ENCODE peak calls at places on chromosome 3, in nine cellular contexts. O is CD8-positive, alpha-beta T cell; C is GM12878; M is breast epithelium; Y is GM13976; E is psoas muscle; Z is stomach; X is astrocyte; N is suprapubic skin. P is an unnamed sample.

GRCh38 chr3:185983495-185984141 is 45.8 kb upstream of the TRA2B start:
- DNase-seq in C (no peak), M (peak; percentile 61), X (peak; percentile 15), Z (peak; percentile 79), Y (peak; percentile 78), O (peak; percentile 14), N (peak; percentile 74), E (peak; percentile 39), P (peak; percentile 77)

GRCh38 chr3:128180913-128181312 is 27.6 kb downstream of the EEFSEC start:
- DNase-seq in O (no peak), X (no peak), N (no peak), Y (no peak), Z (no peak), M (no peak), E (no peak), C (no peak), P (no peak)

GRCh38 chr3:52153389-52154096 is 680 bp downstream of the POC1A start:
- DNase-seq in M (no peak), C (no peak), O (no peak), Z (no peak), X (no peak), Y (no peak), E (peak; percentile 25), N (peak; percentile 68), P (no peak)

GRCh38 chr3:141336672-141337522 is 31.4 kb upstream of the ZBTB38 start:
- DNase-seq in X (peak; percentile 89), C (peak; percentile 95), O (no peak), N (no peak), Y (peak; percentile 76), M (no peak), Z (no peak), E (no peak), P (no peak)

GRCh38 chr3:134372405-134373277 is 1.6 kb downstream of the AMOTL2 start:
- DNase-seq in E (no peak), Z (no peak), O (no peak), N (no peak), C (no peak), M (no peak), X (no peak), Y (no peak), P (no peak)

GRCh38 chr3:122977645-122978466 is 49.7 kb downstream of the SEMA5B start:
- DNase-seq in C (no peak), M (no peak), Z (no peak), O (no peak), Y (no peak), X (peak; percentile 84), E (no peak), N (no peak), P (no peak)

GRCh38 chr3:100630664-100631063 is 21.3 kb downstream of the ADGRG7 start:
- DNase-seq in O (no peak), E (no peak), Y (no peak), N (no peak), M (no peak), Z (no peak), X (no peak), C (no peak), P (no peak)

GRCh38 chr3:60079076-60079475 is 1029.3 kb upstream of the CFAP20DC start:
- DNase-seq in M (no peak), Y (peak; percentile 9), O (no peak), N (no peak), X (no peak), C (no peak), E (no peak), Z (no peak), P (no peak)

GRCh38 chr3:28348286-28348636 is 260 bp upstream of the ZCWPW2 start:
- DNase-seq in E (peak; percentile 95), C (no peak), Z (no peak), M (no peak), X (no peak), N (peak; percentile 97), Y (no peak), O (no peak), P (no peak)

GRCh38 chr3:71376499-71376898 is 207.0 kb downstream of the FOXP1 start:
- DNase-seq in C (no peak), X (no peak), O (no peak), E (no peak), M (no peak), Y (no peak), N (no peak), Z (no peak), P (no peak)

GRCh38 chr3:71378509-71378908 is 205.0 kb downstream of the FOXP1 start:
- DNase-seq in Z (no peak), C (no peak), M (no peak), Y (no peak), X (no peak), N (no peak), E (no peak), O (no peak), P (no peak)

GRCh38 chr3:71384393-71384792 is 199.1 kb downstream of the FOXP1 start:
- DNase-seq in E (no peak), N (no peak), M (no peak), Y (no peak), C (no peak), X (peak; percentile 59), O (no peak), Z (no peak), P (no peak)

GRCh38 chr3:71376911-71377310 is 206.6 kb downstream of the FOXP1 start:
- DNase-seq in X (no peak), O (no peak), N (no peak), C (no peak), Y (no peak), Z (no peak), M (no peak), E (no peak), P (no peak)

DNA sequence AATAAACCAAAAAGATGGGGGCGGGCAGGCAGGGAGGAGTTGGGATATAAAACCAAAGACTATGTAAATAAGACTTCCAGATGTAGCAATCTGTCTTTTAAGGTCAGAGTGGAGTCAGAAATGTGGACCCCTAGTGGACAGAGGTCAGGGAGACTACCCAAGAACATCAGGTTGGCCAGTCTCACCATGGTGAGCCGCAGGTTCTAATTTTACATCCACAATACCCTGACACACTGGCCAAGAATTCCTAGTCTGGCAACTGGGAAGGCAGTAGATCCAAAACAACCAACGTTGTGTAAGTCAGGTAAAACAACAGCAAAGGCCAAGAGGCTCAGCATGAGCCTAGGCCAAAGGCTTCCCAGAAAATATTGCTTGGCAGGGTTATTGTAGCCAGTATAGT is 203.4 kb downstream of the FOXP1 start:
- DNase-seq in X (peak; percentile 39), C (no peak), Z (no peak), N (no peak), Y (no peak), O (no peak), M (no peak), E (no peak), P (no peak)
- TF ChIP-seq CTCF in X (peak; percentile 23), C (peak; percentile 17), Z (no peak), N (peak; percentile 4), Y (no peak), O (no peak), M (no peak), E (peak; percentile 44), P (peak; percentile 36)

GRCh38 chr3:168053115-168053514 is 42.6 kb downstream of the GOLIM4 start:
- DNase-seq in Z (no peak), N (no peak), O (no peak), E (no peak), X (no peak), C (no peak), Y (no peak), M (no peak), P (no peak)
- TF ChIP-seq CTCF in Z (no peak), N (no peak), O (no peak), E (no peak), X (peak; percentile 3), C (no peak), Y (peak; percentile 27), M (no peak), P (no peak)

DNA sequence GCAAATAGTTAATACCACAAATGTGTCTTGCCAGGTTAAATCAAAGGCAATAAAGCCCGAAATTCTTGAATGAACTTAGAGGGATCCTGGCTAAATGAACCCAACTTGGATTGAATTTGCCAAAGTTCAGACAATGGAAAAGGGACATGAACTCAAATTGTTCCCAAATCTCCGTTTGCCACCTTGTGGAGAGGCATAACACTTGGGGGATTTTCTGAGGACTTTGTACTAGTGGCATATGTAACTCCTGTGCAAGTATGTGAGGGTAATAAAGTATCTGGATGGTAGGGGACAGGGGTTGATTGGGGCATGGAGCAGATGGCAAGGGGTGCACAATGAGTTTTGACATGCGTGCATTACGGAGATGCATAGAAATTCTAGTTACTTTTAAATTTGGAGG is 1.3 kb upstream of the TCAIM start:
- DNase-seq in M (no peak), Z (no peak), C (no peak), O (no peak), N (no peak), X (no peak), Y (no peak), E (no peak), P (no peak)
- TF ChIP-seq CTCF in M (no peak), Z (peak; percentile 5), C (no peak), O (no peak), N (no peak), X (no peak), Y (peak; percentile 6), E (no peak), P (peak; percentile 42)

GRCh38 chr3:43071313-43071893 is 34.5 kb downstream of the POMGNT2 start:
- DNase-seq in M (no peak), E (no peak), Z (no peak), Y (no peak), C (no peak), N (no peak), O (no peak), X (no peak), P (no peak)
- TF ChIP-seq CTCF in M (no peak), E (peak; percentile 46), Z (peak; percentile 13), Y (no peak), C (peak; percentile 39), N (no peak), O (peak; percentile 60), X (peak; percentile 16), P (peak; percentile 68)

GRCh38 chr3:146747928-146748327 is 142.8 kb upstream of the PLSCR5 start:
- DNase-seq in M (no peak), E (no peak), Y (no peak), O (no peak), C (no peak), Z (no peak), X (peak; percentile 16), N (no peak), P (no peak)
- TF ChIP-seq CTCF in M (no peak), E (no peak), Y (no peak), O (no peak), C (no peak), Z (no peak), X (peak; percentile 26), N (no peak), P (peak; percentile 47)

GRCh38 chr3:41205591-41205990 is 6.3 kb downstream of the CTNNB1 start:
- DNase-seq in X (no peak), Z (no peak), C (no peak), N (no peak), M (no peak), O (no peak), Y (no peak), E (no peak), P (no peak)
- TF ChIP-seq CTCF in X (no peak), Z (no peak), C (no peak), N (no peak), M (no peak), O (no peak), Y (no peak), E (no peak), P (no peak)

P was measured in type B pancreatic cell.